ENCODE peak calls at places on chromosome 14, in nine cellular contexts. V is Caco-2, K is tibial artery, C is Calu3, O is IMR-90, T is nephron progenitor cell, X is foreskin fibroblast, I is GM10248, U is NB4. H is an unnamed sample.
A peak's percentile ranks its signal among the peaks of the same experiment; 100 is the strongest.

GRCh38 chr14:65808390-65808789 is 395.9 kb downstream of the FUT8 start:
- DNase-seq in U (no peak), O (no peak), X (no peak), V (no peak), T (no peak), K (no peak), I (no peak), C (no peak), H (no peak)

GRCh38 chr14:73909681-73910080 is 23.0 kb downstream of the ZNF410 start:
- DNase-seq in C (no peak), I (no peak), O (peak; percentile 66), X (peak; percentile 36), K (no peak), V (no peak), U (no peak), T (no peak), H (no peak)

GRCh38 chr14:65301862-65302539 is 110.5 kb upstream of the FUT8 start:
- DNase-seq in O (no peak), X (no peak), K (no peak), V (peak; percentile 73), C (no peak), T (no peak), I (no peak), U (peak; percentile 66), H (no peak)

GRCh38 chr14:31564194-31564593 is 3.0 kb downstream of the NUBPL start:
- DNase-seq in I (no peak), K (no peak), C (no peak), U (no peak), V (no peak), O (no peak), T (no peak), X (no peak), H (no peak)

GRCh38 chr14:50064993-50065392 is 51.4 kb downstream of the VCPKMT start:
- DNase-seq in I (peak; percentile 79), C (no peak), O (no peak), V (no peak), X (no peak), U (peak; percentile 58), K (no peak), T (no peak), H (no peak)

GRCh38 chr14:36975834-36976233 is 196.6 kb downstream of the SLC25A21 start:
- DNase-seq in X (peak; percentile 46), K (no peak), T (no peak), U (peak; percentile 44), V (peak; percentile 29), C (no peak), I (no peak), O (peak; percentile 25), H (no peak)

GRCh38 chr14:97277711-97278110 is 480.5 kb downstream of the VRK1 start:
- DNase-seq in I (no peak), K (no peak), U (no peak), C (no peak), X (no peak), V (no peak), O (no peak), T (peak; percentile 23), H (no peak)

GRCh38 chr14:49581209-49581960 is 4.8 kb downstream of the RPS29 start:
- DNase-seq in X (no peak), I (no peak), K (no peak), V (no peak), O (no peak), U (peak; percentile 20), T (no peak), C (no peak), H (no peak)

GRCh38 chr14:59754256-59754655 is 116.3 kb downstream of the RTN1 start:
- DNase-seq in V (no peak), T (no peak), U (no peak), K (no peak), C (no peak), I (no peak), O (peak; percentile 1), X (peak; percentile 11), H (no peak)

GRCh38 chr14:54918427-54918826 is 15.8 kb upstream of the GCH1 start:
- DNase-seq in T (no peak), X (no peak), U (no peak), C (no peak), O (no peak), I (no peak), V (no peak), K (no peak), H (no peak)

GRCh38 chr14:51595831-51596472 is 55.8 kb upstream of the FRMD6 start:
- DNase-seq in O (no peak), V (no peak), I (no peak), K (no peak), U (no peak), C (no peak), T (peak; percentile 12), X (no peak), H (no peak)

GRCh38 chr14:35814371-35815005 is 5.4 kb upstream of the RALGAPA1 start:
- DNase-seq in T (peak; percentile 76), U (peak; percentile 72), V (peak; percentile 77), O (peak; percentile 40), X (peak; percentile 61), I (peak; percentile 50), K (no peak), C (peak; percentile 82), H (no peak)

GRCh38 chr14:100748403-100748802 is 21.7 kb downstream of the DLK1 start:
- DNase-seq in I (no peak), X (no peak), K (peak; percentile 11), U (no peak), V (no peak), C (no peak), O (no peak), T (no peak), H (no peak)

GRCh38 chr14:100747736-100748135 is 21.0 kb downstream of the DLK1 start:
- DNase-seq in V (no peak), X (no peak), T (no peak), K (peak; percentile 35), U (no peak), I (no peak), O (no peak), C (no peak), H (no peak)

GRCh38 chr14:100746326-100746725 is 19.6 kb downstream of the DLK1 start:
- DNase-seq in V (no peak), U (no peak), K (no peak), C (no peak), O (no peak), T (no peak), I (no peak), X (no peak), H (no peak)

GRCh38 chr14:100748944-100749343 is 22.3 kb downstream of the DLK1 start:
- DNase-seq in X (no peak), V (no peak), C (no peak), I (no peak), O (no peak), K (peak; percentile 19), T (no peak), U (no peak), H (no peak)

DNA sequence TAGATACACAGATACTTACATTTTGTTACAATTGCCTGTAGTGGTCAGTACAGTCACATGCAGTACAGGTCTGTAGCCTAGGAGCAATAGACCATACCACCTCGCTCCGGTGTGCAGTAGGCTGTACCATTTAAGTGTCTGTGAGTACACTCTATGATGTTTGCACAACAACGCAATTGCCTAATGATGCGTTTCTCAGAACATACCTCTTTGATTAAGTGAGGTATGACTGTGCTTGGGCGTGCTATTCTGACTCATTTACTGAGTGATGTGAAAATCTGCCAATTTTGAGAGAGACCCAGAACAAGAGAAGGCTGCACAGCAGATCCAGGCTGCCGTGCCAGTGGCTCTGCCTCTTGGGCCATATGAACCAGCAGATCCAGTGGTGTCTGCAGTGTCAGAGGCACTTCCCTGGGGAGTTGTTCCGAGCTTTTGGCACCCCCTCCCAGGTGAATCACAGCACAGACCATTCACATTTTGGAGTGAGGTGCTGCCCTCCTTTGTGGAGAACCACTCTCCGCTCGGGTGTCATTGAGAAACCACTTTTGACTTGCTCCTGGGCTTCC is 20.4 kb downstream of the DLK1 start:
- DNase-seq in V (no peak), K (peak; percentile 37), X (peak; percentile 93), O (peak; percentile 92), T (no peak), I (no peak), C (peak; percentile 18), U (no peak), H (no peak)
- TF ChIP-seq CTCF in V (no peak), K (no peak), X (no peak), O (peak; percentile 9), T (no peak), I (no peak), C (no peak), U (no peak), H (no peak)

GRCh38 chr14:67766035-67766680 is 50.2 kb downstream of the ZFYVE26 start:
- DNase-seq in K (no peak), I (no peak), O (no peak), C (no peak), T (no peak), X (no peak), U (peak; percentile 47), V (peak; percentile 14), H (no peak)
- TF ChIP-seq CTCF in K (no peak), I (no peak), O (no peak), C (no peak), T (no peak), X (no peak), U (no peak), V (peak; percentile 24), H (no peak)

DNA sequence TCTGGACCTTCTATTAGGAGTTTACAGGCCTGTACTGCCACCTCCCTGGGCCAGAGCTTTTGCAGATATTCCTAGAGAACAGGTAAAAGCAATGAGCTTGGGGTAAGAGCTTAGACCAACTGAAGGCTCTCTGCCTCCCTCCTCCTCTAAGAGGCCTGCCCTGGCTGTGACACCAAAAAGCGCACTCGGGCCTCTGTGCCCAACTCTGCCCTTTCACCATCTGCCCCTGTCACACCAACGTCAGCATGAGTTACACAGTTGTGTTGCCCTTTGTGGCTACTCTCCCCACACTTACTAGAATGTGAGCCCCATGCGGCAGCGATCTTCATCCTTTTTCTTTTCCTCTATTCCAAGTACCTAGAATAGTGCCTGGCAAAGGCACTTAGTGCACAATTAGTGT is 12.8 kb downstream of the CKB start:
- DNase-seq in O (no peak), V (no peak), C (no peak), K (peak; percentile 39), X (no peak), T (no peak), U (no peak), I (no peak), H (no peak)
- TF ChIP-seq CTCF in O (no peak), V (no peak), C (no peak), K (no peak), X (no peak), T (no peak), U (no peak), I (no peak), H (no peak)

GRCh38 chr14:72291908-72292688 is 359.9 kb downstream of the RGS6 start:
- DNase-seq in T (peak; percentile 31), V (peak; percentile 52), X (peak; percentile 67), K (no peak), C (peak; percentile 49), U (peak; percentile 46), O (peak; percentile 58), I (peak; percentile 44), H (peak; percentile 14)
- TF ChIP-seq CTCF in T (peak; percentile 80), V (peak; percentile 69), X (peak; percentile 64), K (peak; percentile 80), C (peak; percentile 26), U (peak; percentile 63), O (peak; percentile 61), I (peak; percentile 56), H (peak; percentile 72)

GRCh38 chr14:30330452-30330851 is 228.5 kb upstream of the G2E3 start:
- DNase-seq in I (no peak), O (no peak), K (no peak), X (peak; percentile 1), C (no peak), V (peak; percentile 3), U (peak; percentile 0), T (no peak), H (no peak)
- TF ChIP-seq CTCF in I (no peak), O (peak; percentile 27), K (no peak), X (peak; percentile 33), C (no peak), V (peak; percentile 26), U (peak; percentile 14), T (peak; percentile 45), H (peak; percentile 12)

H was measured in LNCaP clone FGC.